ENCODE peak calls at places on chromosomes 12 and 14, in six cellular contexts. C is NCI-H1105; O is T-helper 1 cell; V is posterior cingulate gyrus; B is activated CD4-positive, alpha-beta T cell treated with anti-CD3 and anti-CD28 coated beads, Interleukin-2, amount 10 ng/mL, durations not matched to agents 7 days and 5 days; Y is activated T-helper 1 cell treated with anti-CD3 and anti-CD28 coated beads, Interleukin-2, amount 50 U/mL, for 16 hours. X is an unnamed sample.

GRCh38 chr12:132333766-132334165 is 4.4 kb upstream of the GALNT9 start:
- DNase-seq in C (no peak), O (no peak), V (no peak), B (no peak), Y (no peak), X (no peak)

GRCh38 chr14:95327558-95328374 is 8.1 kb upstream of the CLMN start:
- DNase-seq in C (no peak), O (no peak), V (no peak), B (no peak), Y (no peak), X (no peak)

GRCh38 chr14:76867536-76868452 is 41.6 kb downstream of the LRRC74A start:
- DNase-seq in C (no peak), O (peak; percentile 28), V (no peak), B (peak; percentile 62), Y (peak; percentile 23), X (peak; percentile 56)

GRCh38 chr12:113368331-113368730 is 9.9 kb downstream of the PLBD2 start:
- DNase-seq in C (no peak), O (no peak), V (no peak), B (no peak), Y (no peak), X (no peak)

GRCh38 chr14:22188346-22188745 is 400.7 kb downstream of the DAD1 start:
- DNase-seq in C (no peak), O (no peak), V (no peak), B (no peak), Y (no peak), X (no peak)

GRCh38 chr12:127260531-127260930 is 1006.4 kb upstream of the TMEM132C start:
- DNase-seq in C (no peak), O (no peak), V (no peak), B (no peak), Y (no peak), X (no peak)

GRCh38 chr14:93115920-93116675 is at the start of gene ITPK1:
- DNase-seq in C (peak; percentile 52), O (no peak), V (no peak), B (peak; percentile 56), Y (peak; percentile 21), X (peak; percentile 49)

GRCh38 chr14:30129795-30130194 is 202.1 kb upstream of the PRKD1 start:
- DNase-seq in C (no peak), O (no peak), V (no peak), B (no peak), Y (no peak), X (no peak)

GRCh38 chr12:107794451-107794850 is 19.9 kb downstream of the ASCL4 start:
- DNase-seq in C (no peak), O (no peak), V (no peak), B (no peak), Y (no peak), X (no peak)

GRCh38 chr14:28902930-28903329 is 136.3 kb downstream of the FOXG1 start:
- DNase-seq in C (no peak), O (no peak), V (no peak), B (no peak), Y (no peak), X (no peak)

GRCh38 chr14:38205949-38206665 is 1.6 kb upstream of the SSTR1 start:
- DNase-seq in C (no peak), O (no peak), V (no peak), B (no peak), Y (no peak), X (no peak)

GRCh38 chr12:11749943-11750690 is 100.6 kb downstream of the ETV6 start:
- DNase-seq in C (no peak), O (no peak), V (no peak), B (no peak), Y (no peak), X (no peak)

GRCh38 chr14:67461341-67461985 is 27.1 kb downstream of the TMEM229B start:
- DNase-seq in C (no peak), O (no peak), V (no peak), B (no peak), Y (no peak), X (no peak)

GRCh38 chr14:103488960-103489359 is 33.7 kb downstream of the CKB start:
- DNase-seq in C (no peak), O (no peak), V (no peak), B (no peak), Y (no peak), X (no peak)

GRCh38 chr12:50533203-50533584 is 28.4 kb downstream of the DIP2B start:
- DNase-seq in C (no peak), O (no peak), V (no peak), B (no peak), Y (no peak), X (no peak)

GRCh38 chr12:123237646-123238329 is 4.6 kb downstream of the MTRFR start:
- DNase-seq in C (no peak), O (peak; percentile 74), V (no peak), B (peak; percentile 81), Y (peak; percentile 58), X (peak; percentile 62)

GRCh38 chr14:77613207-77613606 is 3.2 kb downstream of the SPTLC2 start:
- DNase-seq in C (no peak), O (no peak), V (no peak), B (no peak), Y (no peak), X (peak; percentile 69)

GRCh38 chr14:52399886-52400599 is 85.9 kb downstream of the PTGER2 start:
- DNase-seq in C (no peak), O (no peak), V (no peak), B (no peak), Y (no peak), X (no peak)

GRCh38 chr14:99374964-99375363 is 103.0 kb upstream of the BCL11B start:
- DNase-seq in C (no peak), O (no peak), V (peak; percentile 68), B (no peak), Y (no peak), X (no peak)

GRCh38 chr14:61646366-61647101 is 48.8 kb upstream of the HIF1A start:
- DNase-seq in C (no peak), O (no peak), V (no peak), B (no peak), Y (no peak), X (no peak)

GRCh38 chr14:35189422-35189821 is 67.1 kb downstream of the PRORP start:
- DNase-seq in C (no peak), O (no peak), V (no peak), B (no peak), Y (no peak), X (no peak)

GRCh38 chr14:76877871-76878270 is 51.7 kb downstream of the LRRC74A start:
- DNase-seq in C (no peak), O (no peak), V (peak; percentile 46), B (no peak), Y (no peak), X (no peak)

GRCh38 chr14:26138764-26139445 is 458.9 kb downstream of the NOVA1 start:
- DNase-seq in C (no peak), O (no peak), V (no peak), B (no peak), Y (no peak), X (no peak)

GRCh38 chr12:95118788-95119179 is 45.4 kb upstream of the NR2C1 start:
- DNase-seq in C (no peak), O (no peak), V (no peak), B (no peak), Y (no peak), X (no peak)

GRCh38 chr14:94998702-94999101 is 158.6 kb downstream of the DICER1 start:
- DNase-seq in C (no peak), O (no peak), V (no peak), B (no peak), Y (no peak), X (no peak)

X was measured in AML-193.